ENCODE peak calls at places on chromosomes 3 and 15, in nine cellular contexts. S is GM23338, J is GM06990, D is right atrium auricular region, N is HepG2, V is AG10803, C is HL-60, W is lung, P is colonic mucosa. Q is an unnamed sample.

GRCh38 chr3:197260491-197261163 is 37.8 kb downstream of the DLG1 start:
- DNase-seq in S (no peak), J (no peak), D (no peak), N (no peak), V (no peak), C (no peak), W (no peak), P (no peak), Q (no peak)

GRCh38 chr15:72616491-72617210 is 37.8 kb upstream of the GOLGA6B start:
- DNase-seq in S (peak; percentile 17), J (no peak), D (no peak), N (no peak), V (no peak), C (no peak), W (no peak), P (no peak), Q (no peak)

GRCh38 chr3:125357032-125357658 is 18.0 kb downstream of the ZNF148 start:
- DNase-seq in S (peak; percentile 78), J (peak; percentile 76), D (no peak), N (peak; percentile 58), V (peak; percentile 44), C (peak; percentile 67), W (peak; percentile 38), P (peak; percentile 38), Q (no peak)

GRCh38 chr3:45684327-45684892 is 4.8 kb upstream of the SACM1L start:
- DNase-seq in S (peak; percentile 96), J (no peak), D (no peak), N (peak; percentile 19), V (no peak), C (no peak), W (no peak), P (no peak), Q (no peak)

GRCh38 chr3:126291537-126291936 is 65.7 kb downstream of the KLF15 start:
- DNase-seq in S (no peak), J (no peak), D (no peak), N (no peak), V (no peak), C (no peak), W (no peak), P (no peak), Q (no peak)

GRCh38 chr3:19920401-19921075 is 13.5 kb downstream of the EFHB start:
- DNase-seq in S (no peak), J (no peak), D (no peak), N (no peak), V (no peak), C (no peak), W (no peak), P (no peak), Q (no peak)

GRCh38 chr3:6861989-6862879 is 1.3 kb downstream of the GRM7 start:
- DNase-seq in S (no peak), J (no peak), D (no peak), N (no peak), V (no peak), C (no peak), W (no peak), P (no peak), Q (no peak)

GRCh38 chr15:98899266-98900021 is 108.1 kb downstream of the PGPEP1L start:
- DNase-seq in S (no peak), J (no peak), D (no peak), N (no peak), V (no peak), C (peak; percentile 97), W (no peak), P (no peak), Q (no peak)

GRCh38 chr3:113140876-113141275 is 70.5 kb upstream of the BOC start:
- DNase-seq in S (no peak), J (no peak), D (no peak), N (no peak), V (no peak), C (no peak), W (no peak), P (no peak), Q (no peak)

GRCh38 chr3:113079532-113079931 is 88.7 kb downstream of the GTPBP8 start:
- DNase-seq in S (no peak), J (peak; percentile 12), D (no peak), N (no peak), V (no peak), C (no peak), W (no peak), P (no peak), Q (peak; percentile 36)

GRCh38 chr15:68578960-68579935 is at the start of gene CORO2B:
- DNase-seq in S (peak; percentile 80), J (no peak), D (no peak), N (no peak), V (peak; percentile 32), C (no peak), W (no peak), P (no peak), Q (no peak)

GRCh38 chr3:183698760-183699159 is 1.2 kb downstream of the YEATS2 start:
- DNase-seq in S (peak; percentile 30), J (no peak), D (no peak), N (no peak), V (peak; percentile 38), C (peak; percentile 70), W (no peak), P (peak; percentile 38), Q (no peak)

GRCh38 chr15:90885432-90886290 is 1.4 kb downstream of the FES start:
- DNase-seq in S (peak; percentile 84), J (peak; percentile 78), D (peak; percentile 90), N (no peak), V (peak; percentile 53), C (peak; percentile 95), W (peak; percentile 81), P (peak; percentile 82), Q (peak; percentile 19)

GRCh38 chr3:115040673-115041286 is 106.3 kb downstream of the ZBTB20 start:
- DNase-seq in S (peak; percentile 63), J (no peak), D (no peak), N (peak; percentile 7), V (peak; percentile 56), C (peak; percentile 24), W (no peak), P (peak; percentile 27), Q (no peak)

GRCh38 chr15:47872869-47873301 is 155.6 kb downstream of the SEMA6D start:
- DNase-seq in S (no peak), J (no peak), D (no peak), N (no peak), V (no peak), C (no peak), W (no peak), P (no peak), Q (no peak)

GRCh38 chr15:72086920-72087648 is 30.9 kb downstream of the MYO9A start:
- DNase-seq in S (no peak), J (no peak), D (no peak), N (no peak), V (no peak), C (no peak), W (peak; percentile 75), P (no peak), Q (no peak)

DNA sequence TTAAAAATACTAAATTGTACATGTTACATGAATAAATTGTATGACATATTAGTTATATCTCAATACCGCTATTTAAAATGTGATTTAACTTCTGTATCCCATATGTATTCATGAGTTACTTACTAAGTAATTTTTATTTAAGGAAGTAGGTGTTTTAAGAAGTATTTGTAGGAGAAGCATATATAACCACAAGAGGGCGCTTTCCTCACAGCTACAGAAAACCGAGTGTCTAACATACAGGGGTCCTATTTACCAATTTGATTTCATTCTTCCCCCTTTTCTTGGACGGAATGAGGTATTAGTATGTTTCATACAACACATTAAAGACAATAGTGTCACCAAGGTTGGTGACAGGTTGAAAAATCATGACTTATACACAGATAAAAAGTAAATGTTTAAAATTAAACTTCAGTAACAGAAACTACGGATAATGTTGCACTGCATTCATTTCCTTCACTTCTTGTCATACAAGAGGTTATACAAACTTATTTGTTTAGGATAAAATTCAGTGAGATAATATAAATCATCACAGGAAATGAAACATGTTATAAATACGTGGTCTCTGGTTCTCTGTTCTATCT is 253.6 kb downstream of the MAGI1 start:
- DNase-seq in S (peak; percentile 85), J (peak; percentile 23), D (no peak), N (peak; percentile 41), V (peak; percentile 73), C (peak; percentile 2), W (no peak), P (no peak), Q (peak; percentile 15)
- TF ChIP-seq CTCF in S (peak; percentile 73), J (peak; percentile 63), D (peak; percentile 81), N (peak; percentile 68), V (peak; percentile 71), C (peak; percentile 15), W (peak; percentile 48), P (peak; percentile 72), Q (peak; percentile 56)

DNA sequence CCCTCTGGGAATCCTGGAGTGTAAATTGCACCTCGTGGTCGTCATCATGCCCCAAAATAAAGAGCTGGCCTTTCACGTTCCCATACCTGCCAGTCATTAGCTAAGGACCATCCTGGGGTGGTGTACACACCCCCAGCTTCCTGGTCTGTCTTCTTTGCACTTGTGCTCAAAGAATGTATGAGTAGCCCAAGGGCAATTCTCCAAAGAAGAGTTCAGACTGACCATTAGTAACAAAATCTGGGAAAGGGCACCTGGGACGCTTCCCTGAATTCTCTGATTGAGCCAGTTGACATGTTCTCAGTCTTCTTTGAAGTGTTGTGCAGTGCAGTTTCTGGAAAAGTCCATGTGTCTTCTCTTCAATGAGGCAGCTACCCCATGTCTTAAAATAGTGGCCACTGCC is 34.8 kb downstream of the FAM3D start:
- DNase-seq in S (no peak), J (no peak), D (no peak), N (no peak), V (no peak), C (no peak), W (no peak), P (no peak), Q (no peak)
- H3K4me3 ChIP-seq in S (no peak overlapping the region), J (no peak overlapping the region), D (no peak overlapping the region), N (no peak overlapping the region), V (no peak overlapping the region), C (no peak overlapping the region), W (no peak overlapping the region), P (no peak overlapping the region), Q (no peak overlapping the region)

DNA sequence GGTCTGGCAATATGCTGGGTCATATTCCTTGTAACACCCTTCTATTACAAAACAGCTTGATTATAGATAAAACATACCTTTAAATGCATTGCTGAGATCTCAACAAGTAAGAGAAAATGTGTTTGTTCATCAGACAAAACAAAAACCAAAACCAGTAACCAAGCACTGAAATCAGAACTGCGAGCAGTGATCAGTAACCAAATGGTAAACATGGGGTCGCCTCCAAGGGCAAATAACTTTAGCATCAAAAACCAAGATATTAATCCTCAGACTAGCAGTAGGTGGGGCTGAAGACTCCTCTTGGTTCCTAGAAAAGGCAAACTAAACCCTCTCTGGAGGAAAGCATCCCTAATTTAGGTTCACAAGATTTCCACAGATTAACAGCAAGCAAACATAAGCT is 6.6 kb upstream of the HESX1 start:
- DNase-seq in S (no peak), J (no peak), D (no peak), N (no peak), V (no peak), C (no peak), W (no peak), P (no peak), Q (no peak)
- TF ChIP-seq CTCF in S (no peak), J (no peak), D (no peak), N (no peak), V (no peak), C (no peak), W (no peak), P (no peak), Q (no peak)

DNA sequence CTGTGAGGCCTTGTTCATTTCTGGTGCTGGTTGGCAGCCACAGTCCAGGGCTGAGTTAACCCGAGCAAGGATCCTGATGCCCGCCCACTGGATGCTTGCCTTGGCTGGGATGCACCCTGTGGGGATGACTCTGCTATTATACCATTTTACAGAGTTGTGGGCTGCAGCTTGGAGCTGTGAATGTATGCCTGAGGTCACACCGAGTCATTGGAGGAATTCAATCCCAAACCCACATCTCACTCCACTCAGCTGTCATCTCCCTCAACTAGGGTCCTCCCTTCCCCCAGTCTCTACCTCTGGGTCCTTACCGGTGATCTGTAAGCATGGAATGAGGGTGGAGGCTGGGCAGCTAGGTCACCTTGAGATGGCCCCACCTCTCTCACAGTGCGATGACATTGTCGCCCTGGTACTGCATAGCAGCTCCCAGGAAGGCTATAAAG is 22.1 kb downstream of the MAPKAPK3 start:
- DNase-seq in S (no peak), J (no peak), D (no peak), N (no peak), V (peak; percentile 69), C (no peak), W (no peak), P (no peak), Q (no peak)
- H3K4me3 ChIP-seq in S (no peak overlapping the region), J (no peak overlapping the region), D (no peak overlapping the region), N (no peak overlapping the region), V (no peak overlapping the region), C (no peak overlapping the region), W (no peak overlapping the region), P (no peak overlapping the region), Q (no peak overlapping the region)

Q was measured in GM12864.